ENCODE peak calls at places on chromosomes 13 and 19, in six cellular contexts. W is spleen, G is heart right ventricle, U is cardiac fibroblast, V is GM23338, Y is epithelial cell of esophagus. Z is an unnamed sample.

GRCh38 chr13:103510007-103510406 is 443.8 kb upstream of the SLC10A2 start:
- DNase-seq in W (no peak), G (no peak), U (no peak), V (peak), Y (no peak), Z (no peak)

GRCh38 chr19:8580710-8581281 is 3.6 kb upstream of the MYO1F start:
- DNase-seq in W (peak), G (peak), U (peak), V (peak), Y (peak), Z (no peak)

GRCh38 chr19:39155741-39156140 is 30.2 kb downstream of the PAK4 start:
- DNase-seq in W (no peak), G (no peak), U (no peak), V (no peak), Y (no peak), Z (no peak)

GRCh38 chr19:38265213-38265861 is 964 bp downstream of the SPINT2 start:
- DNase-seq in W (no peak), G (no peak), U (no peak), V (peak), Y (peak), Z (no peak)

GRCh38 chr19:10001899-10002298 is 8.4 kb downstream of the COL5A3 start:
- DNase-seq in W (no peak), G (peak), U (peak), V (peak), Y (no peak), Z (no peak)

GRCh38 chr13:21326155-21327030 is 132.7 kb downstream of the ZDHHC20 start:
- DNase-seq in W (peak), G (no peak), U (peak), V (peak), Y (peak), Z (peak)

GRCh38 chr19:48403606-48404005 is 10.1 kb downstream of the GRIN2D start:
- DNase-seq in W (peak), G (peak), U (peak), V (peak), Y (peak), Z (no peak)

GRCh38 chr13:40408602-40409001 is 257.8 kb downstream of the FOXO1 start:
- DNase-seq in W (no peak), G (no peak), U (no peak), V (no peak), Y (peak), Z (peak)

GRCh38 chr19:33490041-33490451 is 31.5 kb downstream of the PEPD start:
- DNase-seq in W (peak), G (no peak), U (no peak), V (no peak), Y (no peak), Z (no peak)

GRCh38 chr13:107373551-107373950 is 805.6 kb upstream of the ARGLU1 start:
- DNase-seq in W (no peak), G (no peak), U (peak), V (peak), Y (peak), Z (peak)

GRCh38 chr13:25764378-25764777 is 287.4 kb downstream of the SHISA2 start:
- DNase-seq in W (no peak), G (no peak), U (no peak), V (peak), Y (no peak), Z (no peak)

GRCh38 chr19:13892885-13893284 is 13.0 kb downstream of the BRME1 start:
- DNase-seq in W (no peak), G (no peak), U (no peak), V (no peak), Y (no peak), Z (no peak)

GRCh38 chr13:52785721-52786120 is 46.1 kb upstream of the CNMD start:
- DNase-seq in W (no peak), G (no peak), U (no peak), V (no peak), Y (peak), Z (no peak)

GRCh38 chr13:42696191-42696590 is 85.2 kb upstream of the FAM216B start:
- DNase-seq in W (no peak), G (no peak), U (peak), V (no peak), Y (peak), Z (no peak)

GRCh38 chr13:112968910-112969691 is at the start of gene MCF2L:
- DNase-seq in W (peak), G (peak), U (peak), V (peak), Y (peak), Z (no peak)

GRCh38 chr19:6765738-6766356 is 1.4 kb downstream of the SH2D3A start:
- DNase-seq in W (peak), G (no peak), U (no peak), V (peak), Y (peak), Z (no peak)

GRCh38 chr13:43293008-43293407 is 269.6 kb downstream of the DNAJC15 start:
- DNase-seq in W (no peak), G (no peak), U (no peak), V (no peak), Y (no peak), Z (no peak)

GRCh38 chr13:24254151-24254810 is 55.1 kb upstream of the C1QTNF9 start:
- DNase-seq in W (no peak), G (no peak), U (peak), V (no peak), Y (peak), Z (no peak)
- H3K4me3 ChIP-seq in W (peak), G (peak), U (no peak), V (no peak), Y (no peak), Z (no peak)

GRCh38 chr19:49812997-49813861 is at the start of gene FUZ:
- DNase-seq in W (peak), G (peak), U (peak), V (peak), Y (peak), Z (peak)
- TF ChIP-seq CTCF in W (peak), G (no peak), U (no peak), V (peak), Y (peak), Z (peak)

DNA sequence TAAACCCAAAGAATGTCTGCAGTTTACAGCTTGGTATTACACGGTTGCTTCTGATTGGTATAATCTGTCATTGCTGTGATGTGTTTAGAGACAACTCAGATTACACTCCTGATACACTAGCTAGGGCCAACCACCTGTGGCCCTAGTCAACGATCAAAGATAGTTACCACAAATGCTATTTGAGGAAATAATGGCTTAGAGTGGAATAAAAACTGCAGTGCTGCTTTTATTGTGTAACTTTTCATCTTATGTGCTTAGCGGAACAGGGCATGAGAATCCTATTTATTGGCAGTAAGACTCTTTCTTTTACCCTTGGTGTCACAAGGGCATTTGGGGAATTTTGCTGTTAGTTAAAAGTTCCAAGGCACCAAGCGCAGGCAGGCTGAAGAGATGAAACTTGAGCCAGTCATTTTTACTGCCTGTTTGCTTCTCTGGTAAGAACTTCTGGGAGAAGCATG is 363.3 kb downstream of the KCNRG start:
- DNase-seq in W (no peak), G (no peak), U (no peak), V (no peak), Y (no peak), Z (no peak)
- H3K4me3 ChIP-seq in W (no peak), G (no peak), U (no peak), V (peak), Y (no peak), Z (no peak)

DNA sequence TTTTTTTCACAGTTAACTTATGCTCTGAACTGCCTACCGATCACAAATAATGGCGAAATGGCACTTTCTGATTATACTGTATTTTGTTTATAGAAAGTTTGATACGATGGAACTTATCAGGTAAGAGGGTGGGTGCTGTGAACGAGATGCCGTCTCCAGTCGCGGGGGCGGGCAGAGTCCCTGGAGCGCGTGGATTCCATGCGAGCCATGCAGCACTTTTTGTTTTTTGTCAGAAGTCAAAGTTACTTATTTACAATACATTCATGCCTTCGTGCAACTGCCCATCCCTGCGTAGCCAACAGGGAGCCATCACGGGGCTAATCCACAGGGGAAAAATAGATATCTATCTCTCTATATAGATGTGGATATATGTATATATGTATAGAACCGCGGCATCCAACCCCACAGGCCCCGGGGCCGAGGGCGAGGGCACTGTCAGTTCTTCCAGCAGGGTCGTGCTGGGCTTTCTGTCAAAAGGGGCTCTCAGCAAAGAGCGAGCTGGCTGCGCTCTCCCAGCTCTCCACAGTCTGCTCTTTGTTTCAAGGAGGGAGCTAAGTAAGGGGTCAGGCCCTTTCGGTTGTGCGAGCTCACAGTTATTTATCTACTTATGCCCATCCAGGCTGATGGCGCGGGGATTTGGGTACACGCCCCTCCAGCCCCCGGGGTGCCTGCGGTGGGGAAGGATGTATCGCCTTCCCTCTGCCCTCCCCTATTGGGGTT is 3.4 kb downstream of the SLITRK1 start:
- DNase-seq in W (peak), G (no peak), U (no peak), V (peak), Y (no peak), Z (no peak)
- TF ChIP-seq CTCF in W (no peak), G (no peak), U (no peak), V (no peak), Y (no peak), Z (no peak)

DNA sequence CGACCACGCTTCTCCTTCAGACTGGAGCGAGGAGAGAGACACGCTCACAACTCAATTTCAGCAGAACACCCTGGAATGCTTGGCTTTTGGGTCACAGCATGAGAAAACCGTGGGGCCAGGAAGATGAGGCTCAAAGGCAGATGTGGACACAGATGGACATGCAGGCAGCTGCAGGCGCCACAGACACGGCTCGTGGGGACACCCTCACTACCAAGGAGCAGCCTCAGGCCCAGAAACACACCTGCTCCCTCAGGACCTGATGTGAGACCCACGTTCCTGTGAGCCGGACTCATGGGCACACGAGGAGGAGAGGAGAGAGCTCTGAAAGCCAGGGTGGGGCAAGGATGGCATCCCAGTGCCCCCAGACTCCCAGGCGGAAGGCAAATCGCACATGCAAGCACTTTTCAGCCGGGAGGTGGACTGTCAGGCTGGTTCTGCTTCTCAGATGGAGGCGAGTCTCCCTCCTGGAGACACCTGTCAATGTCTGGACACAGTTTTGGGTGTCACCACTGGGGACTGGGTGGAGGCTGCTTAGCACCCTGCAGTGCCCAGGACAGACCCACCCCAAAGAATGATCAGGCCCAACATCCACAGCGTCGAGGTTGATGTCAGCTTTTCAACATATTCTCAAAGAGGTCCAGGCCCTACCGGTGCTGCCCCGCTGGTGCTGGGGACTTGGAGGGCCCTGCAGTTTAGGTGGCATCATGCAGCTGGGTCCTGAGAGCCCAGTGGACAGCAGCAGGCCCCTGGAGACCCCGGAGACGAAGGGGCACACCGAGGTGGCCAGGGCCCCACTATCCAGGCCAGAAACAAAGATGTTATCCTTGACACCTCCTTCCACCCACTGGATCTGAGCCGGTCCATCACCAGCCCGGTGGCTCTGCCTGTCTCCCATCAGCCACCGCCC is 2.3 kb downstream of the ABHD17A start:
- DNase-seq in W (no peak), G (no peak), U (no peak), V (no peak), Y (no peak), Z (no peak)
- H3K4me3 ChIP-seq in W (peak), G (peak), U (peak), V (no peak), Y (no peak), Z (peak)

GRCh38 chr19:18420931-18421330 is 1.7 kb downstream of the SSBP4 start:
- DNase-seq in W (no peak), G (no peak), U (no peak), V (no peak), Y (no peak), Z (no peak)

GRCh38 chr19:18419699-18420460 is 682 bp downstream of the SSBP4 start:
- DNase-seq in W (peak), G (no peak), U (no peak), V (peak), Y (no peak), Z (no peak)

GRCh38 chr19:18418034-18418724 is 1.0 kb upstream of the SSBP4 start:
- DNase-seq in W (peak), G (no peak), U (no peak), V (no peak), Y (no peak), Z (no peak)

GRCh38 chr19:18418725-18419194 is 438 bp upstream of the SSBP4 start:
- DNase-seq in W (peak), G (peak), U (no peak), V (peak), Y (peak), Z (no peak)

DNA sequence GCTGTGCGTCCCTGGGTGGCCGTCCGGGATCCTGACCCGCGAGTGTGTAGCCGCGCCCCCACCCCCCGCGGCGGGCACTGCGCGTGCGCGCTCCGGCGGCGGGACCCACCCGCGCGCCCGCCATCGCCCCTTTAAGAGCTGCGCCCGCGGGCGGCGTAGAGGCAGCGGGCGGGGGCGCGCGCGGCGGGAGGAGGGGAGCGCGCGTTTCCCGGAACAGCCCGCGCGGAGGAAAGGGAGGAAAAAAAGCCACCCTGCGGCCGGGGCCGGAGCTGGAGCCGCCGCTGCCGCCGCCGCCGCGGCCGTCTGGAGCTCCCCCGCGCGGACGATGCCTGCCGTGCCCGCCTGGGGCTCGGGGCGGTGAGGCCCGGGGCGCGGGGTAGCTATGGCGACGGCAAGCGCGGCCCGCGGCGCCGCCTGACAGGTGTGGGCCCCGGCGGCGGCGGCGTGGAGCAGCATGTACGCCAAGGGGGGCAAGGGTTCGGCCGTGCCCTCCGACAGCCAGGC is at the start of gene SSBP4:
- DNase-seq in W (peak), G (peak), U (peak), V (peak), Y (peak), Z (no peak)
- TF ChIP-seq CTCF in W (no peak), G (peak), U (no peak), V (no peak), Y (no peak), Z (peak)

GRCh38 chr19:51572415-51572814 is 1.3 kb downstream of the ZNF175 start:
- DNase-seq in W (no peak), G (no peak), U (peak), V (no peak), Y (no peak), Z (no peak)
- H3K4me3 ChIP-seq in W (peak), G (peak), U (peak), V (peak), Y (peak), Z (peak)

GRCh38 chr19:19033426-19034203 is at the start of the genes ARMC6 and SUGP2:
- DNase-seq in W (peak), G (peak), U (peak), V (peak), Y (peak), Z (no peak)
- TF ChIP-seq CTCF in W (peak), G (peak), U (no peak), V (no peak), Y (peak), Z (no peak)

GRCh38 chr19:43798026-43798545 is 4.2 kb downstream of the LYPD5 start:
- DNase-seq in W (no peak), G (no peak), U (no peak), V (no peak), Y (no peak), Z (no peak)
- H3K4me3 ChIP-seq in W (peak), G (peak), U (peak), V (peak), Y (peak), Z (peak)

DNA sequence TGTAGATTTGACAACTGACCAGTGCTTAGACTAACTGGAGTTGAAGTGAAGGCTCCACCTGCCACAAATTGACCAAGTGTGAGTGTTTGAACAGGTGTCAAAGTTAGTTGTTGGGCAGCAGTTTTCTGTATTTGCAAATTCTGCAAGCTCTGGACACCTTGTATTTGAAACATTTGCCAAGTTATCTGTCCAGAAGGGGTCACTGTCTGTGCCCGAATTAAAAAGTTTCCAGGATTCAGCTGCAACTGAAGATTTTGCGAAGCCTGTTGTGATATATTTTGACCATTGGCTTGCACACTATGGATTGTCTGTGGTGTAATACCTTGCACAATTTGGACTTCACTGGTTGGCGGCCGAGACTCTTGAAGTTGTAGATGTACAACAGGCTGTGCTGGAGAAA is 1690.7 kb downstream of the SLITRK5 start:
- DNase-seq in W (no peak), G (no peak), U (peak), V (no peak), Y (peak), Z (no peak)
- TF ChIP-seq CTCF in W (no peak), G (no peak), U (no peak), V (peak), Y (peak), Z (no peak)